ENCODE peak calls at places on chromosomes 7 and 10, in four cellular contexts. E is OCI-LY7, N is cardiac muscle cell, T is Peyer's patch. A is an unnamed sample.
A peak's percentile ranks its signal among the peaks of the same experiment; 100 is the strongest.

GRCh38 chr10:1050145-1050544 is 1.2 kb upstream of the IDI1 start:
- DNase-seq in T (no peak), E (peak; percentile 40), N (peak; percentile 38), A (no peak)

GRCh38 chr10:50506861-50507573 is 116.7 kb downstream of the SGMS1 start:
- DNase-seq in E (no peak), T (no peak), N (no peak), A (no peak)

GRCh38 chr10:5611899-5612680 is 54.3 kb downstream of the ASB13 start:
- DNase-seq in T (no peak), E (no peak), N (no peak), A (no peak)

GRCh38 chr10:11906714-11907113 is 83.6 kb downstream of the PROSER2 start:
- DNase-seq in E (no peak), T (no peak), N (no peak), A (no peak)

GRCh38 chr7:140677496-140677895 is 4.8 kb downstream of the ADCK2 start:
- DNase-seq in N (no peak), T (no peak), E (peak; percentile 11), A (no peak)

GRCh38 chr7:131501422-131501821 is 55.0 kb downstream of the PODXL start:
- DNase-seq in E (no peak), N (no peak), T (no peak), A (no peak)

GRCh38 chr10:78910021-78910420 is 158.7 kb upstream of the ZMIZ1 start:
- DNase-seq in N (no peak), T (no peak), E (no peak), A (no peak)

GRCh38 chr7:1056006-1056784 is 11.8 kb downstream of the GPR146 start:
- DNase-seq in N (no peak), T (no peak), E (peak; percentile 36), A (no peak)

GRCh38 chr7:115056019-115056418 is 134.1 kb downstream of the MDFIC start:
- DNase-seq in E (no peak), T (no peak), N (no peak), A (no peak)

GRCh38 chr10:32000937-32001336 is 55.3 kb downstream of the KIF5B start:
- DNase-seq in E (no peak), T (no peak), N (no peak), A (no peak)
- H3K27ac ChIP-seq in E (no peak overlapping the region), T (no peak overlapping the region), N (no peak overlapping the region), A (no peak overlapping the region)

GRCh38 chr10:37784678-37785077 is 72.7 kb downstream of the ZNF248 start:
- DNase-seq in T (no peak), E (no peak), N (no peak), A (no peak)
- TF ChIP-seq CTCF in T (no peak), E (no peak), N (no peak), A (no peak)

GRCh38 chr7:50358306-50358705 is 53.8 kb downstream of the IKZF1 start:
- DNase-seq in T (no peak), N (no peak), E (no peak), A (no peak)
- H3K27ac ChIP-seq in T (peak overlapping the region; percentile 59), N (no peak overlapping the region), E (no peak overlapping the region), A (no peak overlapping the region)

DNA sequence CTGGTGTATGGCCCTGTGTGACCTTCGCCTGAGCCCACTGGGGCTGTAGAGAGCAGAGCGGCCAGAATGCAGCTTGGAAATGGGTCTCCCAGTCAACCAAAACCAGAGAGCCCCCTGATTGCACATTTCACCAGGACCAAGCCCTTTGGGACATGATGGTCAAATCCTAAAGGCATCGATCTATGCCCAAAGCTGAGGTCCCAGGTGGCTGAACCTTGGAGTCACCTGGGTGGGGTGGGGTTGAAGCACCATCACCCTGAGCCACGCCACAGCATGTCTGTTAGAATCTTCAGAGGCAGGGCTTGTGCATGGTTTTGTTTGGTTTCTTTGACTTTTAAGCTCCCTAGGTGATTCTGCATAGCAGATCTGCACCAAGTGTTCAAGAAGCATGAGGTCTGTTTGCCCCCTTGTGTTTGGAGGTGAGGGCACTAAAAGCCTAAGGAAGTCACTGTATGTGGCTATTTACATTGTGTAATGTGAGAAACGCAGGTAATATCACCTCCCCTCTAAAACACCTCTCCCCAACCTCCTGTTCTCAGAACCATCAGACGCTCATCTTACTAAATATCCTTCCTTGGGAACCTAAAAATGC is 9.6 kb downstream of the PKD1L1 start:
- DNase-seq in E (peak; percentile 71), N (no peak), T (no peak), A (no peak)
- TF ChIP-seq CTCF in E (peak; percentile 66), N (peak; percentile 10), T (no peak), A (no peak)

DNA sequence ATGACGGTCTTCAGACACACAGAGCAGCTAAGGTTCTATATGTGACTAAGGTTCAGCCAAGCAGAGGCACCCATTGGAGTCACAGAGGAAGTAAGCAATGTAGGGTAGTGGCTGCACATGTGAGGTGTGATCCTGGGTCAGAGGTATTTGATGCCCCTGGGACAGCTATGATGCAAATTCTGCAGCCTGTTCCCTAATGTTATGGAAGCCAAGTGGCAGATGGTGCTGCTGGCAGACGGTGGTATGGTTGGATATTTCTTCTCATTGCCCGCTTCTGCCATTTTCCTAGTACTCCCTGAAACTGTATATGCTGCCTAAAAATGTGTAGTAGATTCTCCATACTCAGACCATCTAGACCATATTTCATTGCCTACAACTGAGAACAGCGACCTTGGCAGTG is 7.2 kb downstream of the TAS2R16 start:
- DNase-seq in T (no peak), N (no peak), E (no peak), A (no peak)
- H3K27ac ChIP-seq in T (no peak overlapping the region), N (no peak overlapping the region), E (no peak overlapping the region), A (no peak overlapping the region)

DNA sequence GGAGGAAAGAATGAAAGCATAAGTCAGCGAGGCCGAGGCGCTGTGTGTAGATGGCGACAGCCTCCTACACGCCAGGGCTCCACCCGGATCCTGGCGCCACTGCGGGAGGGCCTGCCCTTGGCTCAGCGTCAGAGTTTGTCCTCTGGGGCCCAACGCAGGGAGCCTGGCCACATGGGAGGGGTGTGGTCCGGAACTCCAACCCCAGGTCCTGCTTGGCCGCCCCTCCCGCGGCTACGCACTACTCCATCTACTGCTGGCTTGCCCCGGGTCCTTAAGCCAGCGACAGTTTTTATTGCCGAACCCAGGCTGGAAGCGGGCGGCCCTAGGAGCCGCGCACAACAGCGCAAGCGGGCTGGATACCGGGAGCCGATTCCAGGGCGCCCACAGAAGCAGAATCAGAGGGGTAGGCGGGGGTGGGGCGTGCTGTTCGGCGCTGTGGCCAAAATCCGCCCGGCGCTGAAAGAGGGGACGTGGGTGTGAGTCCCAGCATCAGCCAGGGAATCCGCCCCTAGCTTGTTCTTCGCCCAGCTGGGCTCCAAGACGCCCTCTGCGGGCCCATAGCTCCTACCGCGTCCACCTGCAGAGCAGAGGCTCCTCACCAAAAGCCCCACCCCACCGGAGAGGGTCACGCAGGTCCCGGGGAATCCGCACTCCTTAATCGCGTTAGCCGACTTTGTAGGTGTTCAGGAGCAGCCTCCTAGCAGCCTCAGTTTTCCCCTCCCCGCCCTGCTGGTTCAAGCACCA is 4.5 kb downstream of the KAZALD1 start:
- DNase-seq in N (peak; percentile 75), E (peak; percentile 71), T (peak; percentile 94), A (peak; percentile 89)
- TF ChIP-seq CTCF in N (peak; percentile 58), E (peak; percentile 71), T (peak; percentile 37), A (peak; percentile 64)